ENCODE peak calls at places on chromosomes 1 and 21, in nine cellular contexts. One of them, this sample, is unnamed.

GRCh38 chr1:215277537-215277936 is 195.0 kb downstream of the KCNK2 start:
- DNase-seq in AG04450: peak; percentile 59
- DNase-seq in GM13977: no peak
- DNase-seq in body of pancreas: no peak
- DNase-seq in GM20000: no peak
- DNase-seq in PC-9: no peak
- DNase-seq in tibial nerve: no peak
- DNase-seq in brain microvascular endothelial cell: no peak
- DNase-seq in progenitor cell of endocrine pancreas: no peak
- DNase-seq in this sample: no peak

GRCh38 chr1:33460947-33461629 is 11.4 kb upstream of the ZSCAN20 start:
- DNase-seq in AG04450: no peak
- DNase-seq in GM13977: peak; percentile 64
- DNase-seq in body of pancreas: no peak
- DNase-seq in GM20000: peak; percentile 68
- DNase-seq in PC-9: no peak
- DNase-seq in tibial nerve: no peak
- DNase-seq in brain microvascular endothelial cell: no peak
- DNase-seq in progenitor cell of endocrine pancreas: no peak
- DNase-seq in this sample: no peak

GRCh38 chr1:47894718-47895393 is 102.3 kb downstream of the TRABD2B start:
- DNase-seq in AG04450: no peak
- DNase-seq in GM13977: no peak
- DNase-seq in body of pancreas: peak; percentile 30
- DNase-seq in GM20000: no peak
- DNase-seq in PC-9: peak; percentile 82
- DNase-seq in tibial nerve: no peak
- DNase-seq in brain microvascular endothelial cell: peak; percentile 22
- DNase-seq in progenitor cell of endocrine pancreas: no peak
- DNase-seq in this sample: no peak

GRCh38 chr1:14242145-14242544 is 356.3 kb upstream of the KAZN start:
- DNase-seq in AG04450: no peak
- DNase-seq in GM13977: no peak
- DNase-seq in body of pancreas: no peak
- DNase-seq in GM20000: no peak
- DNase-seq in PC-9: no peak
- DNase-seq in tibial nerve: no peak
- DNase-seq in brain microvascular endothelial cell: no peak
- DNase-seq in progenitor cell of endocrine pancreas: no peak
- DNase-seq in this sample: no peak

GRCh38 chr21:46081862-46082637 is 15.9 kb upstream of the COL6A2 start:
- DNase-seq in AG04450: no peak
- DNase-seq in GM13977: no peak
- DNase-seq in body of pancreas: no peak
- DNase-seq in GM20000: no peak
- DNase-seq in PC-9: no peak
- DNase-seq in tibial nerve: no peak
- DNase-seq in brain microvascular endothelial cell: no peak
- DNase-seq in progenitor cell of endocrine pancreas: no peak
- DNase-seq in this sample: no peak

GRCh38 chr1:231522931-231523642 is 5.4 kb upstream of the TSNAX start:
- DNase-seq in AG04450: no peak
- DNase-seq in GM13977: no peak
- DNase-seq in body of pancreas: no peak
- DNase-seq in GM20000: no peak
- DNase-seq in PC-9: no peak
- DNase-seq in tibial nerve: no peak
- DNase-seq in brain microvascular endothelial cell: no peak
- DNase-seq in progenitor cell of endocrine pancreas: no peak
- DNase-seq in this sample: no peak

GRCh38 chr1:22041505-22041904 is 11.0 kb upstream of the CDC42 start:
- DNase-seq in AG04450: no peak
- DNase-seq in GM13977: no peak
- DNase-seq in body of pancreas: no peak
- DNase-seq in GM20000: no peak
- DNase-seq in PC-9: no peak
- DNase-seq in tibial nerve: no peak
- DNase-seq in brain microvascular endothelial cell: no peak
- DNase-seq in progenitor cell of endocrine pancreas: no peak
- DNase-seq in this sample: no peak

GRCh38 chr1:70205076-70205436 is 323 bp downstream of the LRRC40 start:
- DNase-seq in AG04450: no peak
- DNase-seq in GM13977: no peak
- DNase-seq in body of pancreas: no peak
- DNase-seq in GM20000: no peak
- DNase-seq in PC-9: no peak
- DNase-seq in tibial nerve: no peak
- DNase-seq in brain microvascular endothelial cell: no peak
- DNase-seq in progenitor cell of endocrine pancreas: no peak
- DNase-seq in this sample: no peak

GRCh38 chr1:2951856-2952255 is 69.4 kb upstream of the ACTRT2 start:
- DNase-seq in AG04450: no peak
- DNase-seq in GM13977: no peak
- DNase-seq in body of pancreas: no peak
- DNase-seq in GM20000: no peak
- DNase-seq in PC-9: no peak
- DNase-seq in tibial nerve: no peak
- DNase-seq in brain microvascular endothelial cell: no peak
- DNase-seq in progenitor cell of endocrine pancreas: no peak
- DNase-seq in this sample: no peak

GRCh38 chr1:214989341-214989740 is 93.2 kb upstream of the KCNK2 start:
- DNase-seq in AG04450: no peak
- DNase-seq in GM13977: no peak
- DNase-seq in body of pancreas: no peak
- DNase-seq in GM20000: no peak
- DNase-seq in PC-9: no peak
- DNase-seq in tibial nerve: no peak
- DNase-seq in brain microvascular endothelial cell: peak; percentile 28
- DNase-seq in progenitor cell of endocrine pancreas: no peak
- DNase-seq in this sample: no peak

GRCh38 chr1:54272134-54272533 is 72.2 kb downstream of the MRPL37 start:
- DNase-seq in AG04450: no peak
- DNase-seq in GM13977: no peak
- DNase-seq in body of pancreas: no peak
- DNase-seq in GM20000: no peak
- DNase-seq in PC-9: no peak
- DNase-seq in tibial nerve: no peak
- DNase-seq in brain microvascular endothelial cell: no peak
- DNase-seq in progenitor cell of endocrine pancreas: no peak
- DNase-seq in this sample: no peak

GRCh38 chr1:234478481-234479309 is at the start of gene TARBP1:
- DNase-seq in AG04450: peak; percentile 20
- DNase-seq in GM13977: peak; percentile 89
- DNase-seq in body of pancreas: peak; percentile 73
- DNase-seq in GM20000: peak; percentile 90
- DNase-seq in PC-9: peak; percentile 44
- DNase-seq in tibial nerve: no peak
- DNase-seq in brain microvascular endothelial cell: peak; percentile 46
- DNase-seq in progenitor cell of endocrine pancreas: peak; percentile 67
- DNase-seq in this sample: peak; percentile 79

GRCh38 chr1:201714542-201715276 is 114.2 kb upstream of the IPO9 start:
- DNase-seq in AG04450: peak; percentile 95
- DNase-seq in GM13977: no peak
- DNase-seq in body of pancreas: peak; percentile 92
- DNase-seq in GM20000: no peak
- DNase-seq in PC-9: peak; percentile 98
- DNase-seq in tibial nerve: peak; percentile 73
- DNase-seq in brain microvascular endothelial cell: peak; percentile 99
- DNase-seq in progenitor cell of endocrine pancreas: no peak
- DNase-seq in this sample: peak; percentile 18

DNA sequence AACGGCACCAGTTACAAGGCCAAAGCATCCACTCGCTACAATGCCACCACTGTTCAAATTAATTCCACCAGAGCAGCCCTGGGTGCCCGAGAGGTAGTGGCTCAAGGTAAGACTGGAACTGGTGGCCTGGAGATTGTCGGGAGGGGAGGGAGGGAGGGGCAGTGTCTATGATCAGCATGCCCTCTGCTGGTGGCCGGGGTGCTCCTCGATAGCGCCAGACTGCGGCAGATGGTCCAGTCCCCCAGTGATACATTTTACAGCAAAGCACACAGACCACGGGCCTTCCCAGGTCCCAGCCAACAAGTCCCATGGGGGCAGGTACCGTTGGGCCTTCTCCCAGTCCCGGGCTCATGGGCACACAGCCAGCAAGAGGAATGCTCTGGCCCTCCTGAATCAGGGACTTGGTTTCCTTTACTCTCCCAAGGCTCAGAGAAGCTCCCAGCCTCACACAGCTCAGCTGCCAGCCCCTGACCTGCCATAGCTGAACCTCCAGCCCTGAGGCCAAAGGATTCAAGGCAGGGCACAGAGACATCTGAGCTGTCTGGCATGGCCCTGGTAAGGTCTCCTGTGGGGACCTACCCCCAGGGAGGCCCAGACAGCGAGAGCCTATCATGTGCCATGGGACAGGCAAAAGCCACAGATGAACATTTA is 15.3 kb downstream of the ACOT7 start:
- DNase-seq in AG04450: no peak
- DNase-seq in GM13977: no peak
- DNase-seq in body of pancreas: no peak
- DNase-seq in GM20000: no peak
- DNase-seq in PC-9: no peak
- DNase-seq in tibial nerve: no peak
- DNase-seq in brain microvascular endothelial cell: no peak
- DNase-seq in progenitor cell of endocrine pancreas: no peak
- DNase-seq in this sample: no peak
- TF ChIP-seq CTCF in AG04450: peak; percentile 7
- TF ChIP-seq CTCF in GM13977: peak; percentile 19
- TF ChIP-seq CTCF in body of pancreas: no peak
- TF ChIP-seq CTCF in GM20000: no peak
- TF ChIP-seq CTCF in PC-9: no peak
- TF ChIP-seq CTCF in tibial nerve: no peak
- TF ChIP-seq CTCF in brain microvascular endothelial cell: peak; percentile 43
- TF ChIP-seq CTCF in progenitor cell of endocrine pancreas: no peak
- TF ChIP-seq CTCF in this sample: no peak

DNA sequence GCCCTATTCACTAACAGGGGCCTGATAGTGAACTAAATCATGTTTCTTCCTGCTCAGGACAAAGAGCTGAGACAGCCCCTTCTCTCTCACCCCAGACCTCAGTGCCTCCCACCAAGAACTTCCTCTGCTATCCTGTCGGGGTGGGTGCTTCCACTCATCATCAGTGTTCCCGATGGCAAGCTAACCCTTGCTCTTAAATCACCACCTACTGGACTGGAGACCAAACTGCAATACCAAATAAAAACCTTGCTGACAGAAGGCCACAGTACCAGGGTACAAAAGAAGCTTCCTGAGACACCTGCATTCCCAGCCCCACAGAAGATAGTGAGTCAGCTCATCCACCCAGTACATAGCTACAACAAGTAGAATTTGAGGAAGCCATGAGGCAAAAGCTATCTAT is 799.5 kb downstream of the LTN1 start:
- DNase-seq in AG04450: no peak
- DNase-seq in GM13977: no peak
- DNase-seq in body of pancreas: no peak
- DNase-seq in GM20000: no peak
- DNase-seq in PC-9: no peak
- DNase-seq in tibial nerve: no peak
- DNase-seq in brain microvascular endothelial cell: no peak
- DNase-seq in progenitor cell of endocrine pancreas: no peak
- DNase-seq in this sample: no peak
- TF ChIP-seq CTCF in AG04450: peak; percentile 5
- TF ChIP-seq CTCF in GM13977: no peak
- TF ChIP-seq CTCF in body of pancreas: no peak
- TF ChIP-seq CTCF in GM20000: no peak
- TF ChIP-seq CTCF in PC-9: no peak
- TF ChIP-seq CTCF in tibial nerve: no peak
- TF ChIP-seq CTCF in brain microvascular endothelial cell: peak; percentile 37
- TF ChIP-seq CTCF in progenitor cell of endocrine pancreas: no peak
- TF ChIP-seq CTCF in this sample: no peak

GRCh38 chr1:91806146-91806545 is 79.8 kb downstream of the TGFBR3 start:
- DNase-seq in AG04450: no peak
- DNase-seq in GM13977: no peak
- DNase-seq in body of pancreas: no peak
- DNase-seq in GM20000: no peak
- DNase-seq in PC-9: no peak
- DNase-seq in tibial nerve: no peak
- DNase-seq in brain microvascular endothelial cell: no peak
- DNase-seq in progenitor cell of endocrine pancreas: no peak
- DNase-seq in this sample: no peak

GRCh38 chr1:91803847-91804545 is 82.0 kb downstream of the TGFBR3 start:
- DNase-seq in AG04450: no peak
- DNase-seq in GM13977: peak; percentile 69
- DNase-seq in body of pancreas: peak; percentile 30
- DNase-seq in GM20000: peak; percentile 62
- DNase-seq in PC-9: peak; percentile 61
- DNase-seq in tibial nerve: no peak
- DNase-seq in brain microvascular endothelial cell: no peak
- DNase-seq in progenitor cell of endocrine pancreas: no peak
- DNase-seq in this sample: peak; percentile 87

GRCh38 chr1:91806777-91807700 is 78.9 kb downstream of the TGFBR3 start:
- DNase-seq in AG04450: no peak
- DNase-seq in GM13977: no peak
- DNase-seq in body of pancreas: no peak
- DNase-seq in GM20000: no peak
- DNase-seq in PC-9: peak; percentile 61
- DNase-seq in tibial nerve: no peak
- DNase-seq in brain microvascular endothelial cell: peak; percentile 26
- DNase-seq in progenitor cell of endocrine pancreas: no peak
- DNase-seq in this sample: no peak

GRCh38 chr1:91804546-91805023 is 81.4 kb downstream of the TGFBR3 start:
- DNase-seq in AG04450: no peak
- DNase-seq in GM13977: no peak
- DNase-seq in body of pancreas: no peak
- DNase-seq in GM20000: no peak
- DNase-seq in PC-9: peak; percentile 98
- DNase-seq in tibial nerve: no peak
- DNase-seq in brain microvascular endothelial cell: peak; percentile 38
- DNase-seq in progenitor cell of endocrine pancreas: no peak
- DNase-seq in this sample: peak; percentile 88

DNA sequence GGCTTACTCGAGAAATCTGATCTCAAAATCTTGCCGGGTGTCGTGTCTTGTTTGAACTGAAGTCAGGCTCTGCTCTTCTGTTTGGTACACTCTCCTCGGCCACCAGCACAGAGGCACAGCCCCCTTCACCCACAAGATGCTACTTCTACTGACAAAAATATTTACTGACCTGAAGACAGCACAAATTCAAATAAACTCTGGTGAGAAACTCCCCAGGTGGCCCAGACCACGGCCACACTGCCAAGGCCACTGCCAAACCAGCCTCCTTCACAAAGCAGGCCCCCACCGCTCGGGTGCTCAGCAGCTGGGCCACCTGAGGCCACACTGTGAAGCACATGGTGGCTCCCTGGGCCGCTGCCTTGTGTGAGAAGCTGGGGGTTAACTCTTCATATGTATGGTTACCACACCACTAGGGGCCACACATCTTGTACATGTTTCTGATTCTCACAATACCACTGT is 80.6 kb downstream of the TGFBR3 start:
- DNase-seq in AG04450: no peak
- DNase-seq in GM13977: no peak
- DNase-seq in body of pancreas: peak; percentile 90
- DNase-seq in GM20000: no peak
- DNase-seq in PC-9: no peak
- DNase-seq in tibial nerve: no peak
- DNase-seq in brain microvascular endothelial cell: no peak
- DNase-seq in progenitor cell of endocrine pancreas: no peak
- DNase-seq in this sample: peak; percentile 37
- TF ChIP-seq CTCF in AG04450: no peak
- TF ChIP-seq CTCF in GM13977: no peak
- TF ChIP-seq CTCF in body of pancreas: peak; percentile 13
- TF ChIP-seq CTCF in GM20000: no peak
- TF ChIP-seq CTCF in PC-9: no peak
- TF ChIP-seq CTCF in tibial nerve: no peak
- TF ChIP-seq CTCF in brain microvascular endothelial cell: no peak
- TF ChIP-seq CTCF in progenitor cell of endocrine pancreas: no peak
- TF ChIP-seq CTCF in this sample: no peak

GRCh38 chr1:203450541-203451149 is 25.0 kb upstream of the PRELP start:
- DNase-seq in AG04450: no peak
- DNase-seq in GM13977: no peak
- DNase-seq in body of pancreas: no peak
- DNase-seq in GM20000: no peak
- DNase-seq in PC-9: no peak
- DNase-seq in tibial nerve: no peak
- DNase-seq in brain microvascular endothelial cell: no peak
- DNase-seq in progenitor cell of endocrine pancreas: no peak
- DNase-seq in this sample: no peak
- TF ChIP-seq CTCF in AG04450: no peak
- TF ChIP-seq CTCF in GM13977: no peak
- TF ChIP-seq CTCF in body of pancreas: no peak
- TF ChIP-seq CTCF in GM20000: no peak
- TF ChIP-seq CTCF in PC-9: no peak
- TF ChIP-seq CTCF in tibial nerve: no peak
- TF ChIP-seq CTCF in brain microvascular endothelial cell: no peak
- TF ChIP-seq CTCF in progenitor cell of endocrine pancreas: peak; percentile 8
- TF ChIP-seq CTCF in this sample: no peak